ENCODE peak calls at places on chromosomes 5 and 9, in seven cellular contexts. Z is ovary, O is hepatocyte, Q is AG04449, B is psoas muscle, K is endothelial cell of umbilical vein, D is cardiac fibroblast. W is an unnamed sample.

GRCh38 chr5:125481506-125482455 is 735.3 kb upstream of the ZNF608 start:
- DNase-seq in O (no peak), Z (no peak), B (no peak), K (no peak), Q (no peak), D (no peak), W (peak; percentile 50)

GRCh38 chr9:16461231-16461840 is 409.1 kb downstream of the BNC2 start:
- DNase-seq in Q (no peak), O (no peak), K (no peak), B (no peak), D (no peak), Z (no peak), W (peak; percentile 24)

GRCh38 chr9:6525326-6526040 is 112.5 kb downstream of the UHRF2 start:
- DNase-seq in O (no peak), K (no peak), B (no peak), Q (peak; percentile 38), Z (no peak), D (no peak), W (no peak)

GRCh38 chr9:127664678-127665507 is 41.9 kb upstream of the CFAP157 start:
- DNase-seq in K (peak; percentile 67), Z (no peak), B (no peak), D (peak; percentile 3), O (peak; percentile 40), Q (peak; percentile 26), W (no peak)

GRCh38 chr5:43396762-43397304 is 15.4 kb downstream of the CCL28 start:
- DNase-seq in Q (no peak), D (peak; percentile 30), B (peak; percentile 52), K (peak; percentile 26), O (peak; percentile 22), Z (peak; percentile 23), W (no peak)

GRCh38 chr9:120878188-120879130 is 1.5 kb upstream of the PHF19 start:
- DNase-seq in Z (no peak), K (no peak), D (no peak), B (no peak), Q (no peak), O (no peak), W (no peak)

GRCh38 chr9:76223749-76224340 is 170.4 kb downstream of the RFK start:
- DNase-seq in K (no peak), Z (no peak), Q (no peak), B (no peak), O (no peak), D (peak; percentile 8), W (no peak)

GRCh38 chr9:33524431-33524947 is 438 bp downstream of the ANKRD18B start:
- DNase-seq in B (no peak), O (peak; percentile 6), Q (no peak), Z (no peak), D (no peak), K (peak; percentile 51), W (no peak)

GRCh38 chr5:24385070-24385469 is 259.7 kb downstream of the CDH10 start:
- DNase-seq in O (no peak), B (no peak), K (no peak), Z (no peak), D (no peak), Q (no peak), W (no peak)

GRCh38 chr5:24385617-24386016 is 259.2 kb downstream of the CDH10 start:
- DNase-seq in K (no peak), Z (no peak), O (no peak), Q (no peak), B (no peak), D (no peak), W (no peak)

DNA sequence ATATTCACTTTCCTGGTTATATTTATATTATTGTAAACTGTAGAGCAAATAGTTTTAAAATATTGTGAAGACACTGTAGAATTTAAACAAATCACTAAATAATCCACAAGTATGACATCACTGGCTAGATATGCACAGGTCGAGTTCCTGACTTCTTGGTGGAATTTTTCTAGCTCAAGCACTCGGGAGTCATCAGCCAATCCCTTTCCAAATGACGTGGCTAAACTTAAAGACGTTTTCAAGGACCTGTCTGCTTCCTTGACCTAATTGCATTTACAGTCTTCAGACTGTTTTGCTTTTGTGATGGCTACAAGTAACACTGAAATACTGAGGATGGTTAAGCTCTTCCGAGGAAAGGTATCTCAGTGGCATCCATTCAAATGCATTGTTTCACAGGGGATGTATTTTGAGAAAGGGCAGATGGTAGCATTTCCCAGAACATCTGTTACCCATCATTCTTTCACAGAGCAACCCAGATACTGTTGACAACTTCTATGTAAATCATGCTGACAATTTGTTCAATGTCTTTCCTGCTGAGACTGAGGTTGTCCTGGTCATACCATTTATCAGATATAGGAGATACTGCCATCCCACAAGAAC is 262.8 kb downstream of the CDH10 start:
- DNase-seq in Z (no peak), O (no peak), D (no peak), K (no peak), B (no peak), Q (no peak), W (no peak)
- H3K4me3 ChIP-seq in Z (no peak overlapping the region), O (no peak overlapping the region), D (no peak overlapping the region), K (no peak overlapping the region), B (no peak overlapping the region), Q (no peak overlapping the region), W (no peak overlapping the region)

GRCh38 chr9:105693435-105694275 is 686 bp upstream of the TMEM38B start:
- DNase-seq in D (no peak), K (no peak), Z (no peak), O (no peak), B (no peak), Q (no peak), W (no peak)

GRCh38 chr9:105694848-105695581 is 674 bp downstream of the TMEM38B start:
- DNase-seq in K (peak; percentile 65), Q (no peak), D (peak; percentile 57), B (peak; percentile 90), O (peak; percentile 75), Z (peak; percentile 65), W (no peak)

GRCh38 chr9:105694320-105694847 is at the start of gene TMEM38B:
- DNase-seq in B (peak; percentile 91), Z (peak; percentile 83), D (peak; percentile 76), K (peak; percentile 79), Q (no peak), O (peak; percentile 95), W (no peak)

GRCh38 chr9:105686936-105687335 is 7.4 kb upstream of the TMEM38B start:
- DNase-seq in K (no peak), D (no peak), O (no peak), B (no peak), Q (no peak), Z (no peak), W (no peak)

GRCh38 chr9:105690742-105691141 is 3.6 kb upstream of the TMEM38B start:
- DNase-seq in K (peak; percentile 31), Z (no peak), D (peak; percentile 42), Q (no peak), B (no peak), O (no peak), W (no peak)
- TF ChIP-seq CTCF in K (no peak), Z (no peak), D (peak; percentile 65), Q (no peak), B (peak; percentile 49), O (peak; percentile 58), W (peak; percentile 73)

GRCh38 chr5:143390258-143390657 is 13.2 kb downstream of the NR3C1 start:
- DNase-seq in B (no peak), D (no peak), Z (no peak), O (no peak), K (no peak), Q (no peak), W (no peak)
- H3K4me3 ChIP-seq in B (no peak overlapping the region), D (no peak overlapping the region), Z (no peak overlapping the region), O (no peak overlapping the region), K (no peak overlapping the region), Q (no peak overlapping the region), W (no peak overlapping the region)

GRCh38 chr5:150503977-150504620 is 3.8 kb upstream of the NDST1 start:
- DNase-seq in K (peak; percentile 29), Z (no peak), O (no peak), Q (no peak), B (peak; percentile 73), D (peak; percentile 56), W (no peak)
- TF ChIP-seq CTCF in K (no peak), Z (no peak), O (no peak), Q (no peak), B (no peak), D (no peak), W (no peak)

GRCh38 chr9:107489144-107489673 is 360 bp downstream of the KLF4 start:
- DNase-seq in Q (no peak), B (no peak), D (no peak), O (no peak), K (peak; percentile 34), Z (no peak), W (no peak)

GRCh38 chr9:107487521-107488399 is 1.8 kb downstream of the KLF4 start:
- DNase-seq in D (peak; percentile 73), B (peak; percentile 72), Z (peak; percentile 60), Q (no peak), O (peak; percentile 85), K (peak; percentile 72), W (no peak)

GRCh38 chr9:107488400-107489143 is 997 bp downstream of the KLF4 start:
- DNase-seq in K (peak; percentile 42), B (peak; percentile 89), O (peak; percentile 81), D (peak; percentile 76), Q (no peak), Z (peak; percentile 72), W (no peak)

GRCh38 chr9:107485451-107486043 is 4.0 kb downstream of the KLF4 start:
- DNase-seq in B (no peak), K (no peak), Q (no peak), O (no peak), Z (no peak), D (no peak), W (no peak)

GRCh38 chr9:107486674-107487520 is 2.7 kb downstream of the KLF4 start:
- DNase-seq in K (no peak), B (peak; percentile 58), O (no peak), D (no peak), Z (peak; percentile 20), Q (no peak), W (no peak)
- H3K4me3 ChIP-seq in K (no peak overlapping the region), B (peak overlapping the region; percentile 94), O (peak overlapping the region; percentile 91), D (peak overlapping the region; percentile 94), Z (peak overlapping the region; percentile 64), Q (peak overlapping the region; percentile 68), W (peak overlapping the region; percentile 53)

GRCh38 chr5:32854473-32854872 is 143.4 kb downstream of the NPR3 start:
- DNase-seq in B (no peak), D (no peak), O (no peak), Q (no peak), Z (no peak), K (no peak), W (no peak)

GRCh38 chr5:32850792-32851191 is 139.7 kb downstream of the NPR3 start:
- DNase-seq in O (no peak), B (no peak), D (no peak), K (no peak), Z (no peak), Q (no peak), W (no peak)

GRCh38 chr5:32848681-32849080 is 137.6 kb downstream of the NPR3 start:
- DNase-seq in K (no peak), O (no peak), Z (no peak), B (no peak), D (peak; percentile 24), Q (no peak), W (no peak)

GRCh38 chr5:32851774-32852173 is 140.7 kb downstream of the NPR3 start:
- DNase-seq in Q (no peak), D (no peak), O (no peak), K (no peak), Z (no peak), B (no peak), W (no peak)

GRCh38 chr5:32852535-32852934 is 141.4 kb downstream of the NPR3 start:
- DNase-seq in Q (peak; percentile 53), B (peak; percentile 80), Z (no peak), K (no peak), O (peak; percentile 59), D (peak; percentile 51), W (peak; percentile 41)
- TF ChIP-seq CTCF in Q (peak; percentile 16), B (peak; percentile 16), Z (no peak), K (no peak), O (peak; percentile 44), D (peak; percentile 50), W (peak; percentile 59)

W was measured in retinal pigment epithelial cell.